ENCODE peak calls at places on chromosomes 5 and 9, in seven cellular contexts. W, Z, N, F, E, D and H are unnamed samples.

GRCh38 chr5:157222506-157223230 is 42.0 kb downstream of the ITK start:
- DNase-seq in W (no peak), Z (no peak), N (peak; percentile 76), F (no peak), E (no peak), D (no peak), H (no peak)

GRCh38 chr5:109705596-109705995 is 15.9 kb downstream of the MAN2A1 start:
- DNase-seq in W (no peak), Z (no peak), N (peak; percentile 78), F (no peak), E (no peak), D (no peak), H (no peak)

GRCh38 chr9:27154923-27155322 is 45.9 kb downstream of the TEK start:
- DNase-seq in W (peak; percentile 54), Z (no peak), N (peak; percentile 99), F (no peak), E (no peak), D (no peak), H (no peak)

GRCh38 chr5:132386644-132387286 is 17.3 kb downstream of the SLC22A5 start:
- DNase-seq in W (peak; percentile 79), Z (no peak), N (peak; percentile 40), F (no peak), E (peak; percentile 83), D (peak; percentile 79), H (peak; percentile 73)

GRCh38 chr5:136364307-136364706 is 1.0 kb downstream of the TRPC7 start:
- DNase-seq in W (no peak), Z (no peak), N (no peak), F (no peak), E (no peak), D (no peak), H (no peak)

GRCh38 chr5:26482817-26483375 is 555.5 kb downstream of the CDH9 start:
- DNase-seq in W (peak; percentile 37), Z (peak; percentile 46), N (no peak), F (no peak), E (no peak), D (no peak), H (no peak)

GRCh38 chr9:124045076-124045829 is 33.7 kb downstream of the LHX2 start:
- DNase-seq in W (no peak), Z (no peak), N (no peak), F (peak; percentile 19), E (peak; percentile 64), D (peak; percentile 67), H (no peak)

GRCh38 chr9:126838895-126839294 is 21.5 kb upstream of the ZBTB34 start:
- DNase-seq in W (no peak), Z (no peak), N (no peak), F (no peak), E (no peak), D (no peak), H (no peak)

GRCh38 chr5:112344540-112344939 is 74.5 kb downstream of the EPB41L4A start:
- DNase-seq in W (no peak), Z (no peak), N (no peak), F (no peak), E (no peak), D (no peak), H (no peak)

GRCh38 chr9:995776-996175 is 19.3 kb downstream of the DMRT3 start:
- DNase-seq in W (no peak), Z (no peak), N (peak; percentile 54), F (no peak), E (no peak), D (no peak), H (no peak)

GRCh38 chr5:127254729-127255284 is 35.8 kb upstream of the MEGF10 start:
- DNase-seq in W (no peak), Z (no peak), N (peak; percentile 69), F (no peak), E (no peak), D (no peak), H (peak; percentile 69)

GRCh38 chr9:131178382-131178781 is 53.0 kb downstream of the NUP214 start:
- DNase-seq in W (peak; percentile 58), Z (peak; percentile 43), N (peak; percentile 31), F (peak; percentile 15), E (peak; percentile 61), D (peak; percentile 82), H (no peak)

GRCh38 chr5:111223086-111223789 is 946 bp upstream of the CAMK4 start:
- DNase-seq in W (no peak), Z (no peak), N (no peak), F (no peak), E (no peak), D (no peak), H (no peak)

GRCh38 chr9:125902224-125902623 is 155.1 kb downstream of the PBX3 start:
- DNase-seq in W (no peak), Z (no peak), N (peak; percentile 53), F (no peak), E (no peak), D (no peak), H (no peak)

GRCh38 chr5:134571703-134572405 is 46.4 kb downstream of the JADE2 start:
- DNase-seq in W (no peak), Z (no peak), N (no peak), F (no peak), E (no peak), D (no peak), H (no peak)

GRCh38 chr5:134569758-134570364 is 44.4 kb downstream of the JADE2 start:
- DNase-seq in W (no peak), Z (no peak), N (no peak), F (no peak), E (no peak), D (no peak), H (no peak)

GRCh38 chr5:134568761-134569725 is 43.6 kb downstream of the JADE2 start:
- DNase-seq in W (peak; percentile 73), Z (no peak), N (no peak), F (peak; percentile 67), E (peak; percentile 85), D (peak; percentile 89), H (no peak)

GRCh38 chr5:134570365-134570758 is 44.9 kb downstream of the JADE2 start:
- DNase-seq in W (no peak), Z (no peak), N (no peak), F (no peak), E (no peak), D (no peak), H (no peak)

GRCh38 chr5:134570886-134571285 is 45.4 kb downstream of the JADE2 start:
- DNase-seq in W (no peak), Z (no peak), N (no peak), F (no peak), E (no peak), D (no peak), H (no peak)
- H3K4me3 ChIP-seq in W (no peak overlapping the region), Z (no peak overlapping the region), N (no peak overlapping the region), F (no peak overlapping the region), E (no peak overlapping the region), D (no peak overlapping the region), H (no peak overlapping the region)

GRCh38 chr9:84669008-84669292 is 579 bp upstream of the NTRK2 start:
- DNase-seq in W (no peak), Z (no peak), N (no peak), F (no peak), E (no peak), D (no peak), H (no peak)

GRCh38 chr9:84669293-84670105 is at the start of gene NTRK2:
- DNase-seq in W (no peak), Z (no peak), N (peak; percentile 37), F (peak; percentile 19), E (no peak), D (peak; percentile 56), H (no peak)

GRCh38 chr9:84671651-84672467 is 2.3 kb downstream of the NTRK2 start:
- DNase-seq in W (no peak), Z (no peak), N (no peak), F (no peak), E (no peak), D (no peak), H (no peak)

GRCh38 chr9:84670801-84671153 is 1.2 kb downstream of the NTRK2 start:
- DNase-seq in W (no peak), Z (no peak), N (no peak), F (no peak), E (no peak), D (no peak), H (no peak)

DNA sequence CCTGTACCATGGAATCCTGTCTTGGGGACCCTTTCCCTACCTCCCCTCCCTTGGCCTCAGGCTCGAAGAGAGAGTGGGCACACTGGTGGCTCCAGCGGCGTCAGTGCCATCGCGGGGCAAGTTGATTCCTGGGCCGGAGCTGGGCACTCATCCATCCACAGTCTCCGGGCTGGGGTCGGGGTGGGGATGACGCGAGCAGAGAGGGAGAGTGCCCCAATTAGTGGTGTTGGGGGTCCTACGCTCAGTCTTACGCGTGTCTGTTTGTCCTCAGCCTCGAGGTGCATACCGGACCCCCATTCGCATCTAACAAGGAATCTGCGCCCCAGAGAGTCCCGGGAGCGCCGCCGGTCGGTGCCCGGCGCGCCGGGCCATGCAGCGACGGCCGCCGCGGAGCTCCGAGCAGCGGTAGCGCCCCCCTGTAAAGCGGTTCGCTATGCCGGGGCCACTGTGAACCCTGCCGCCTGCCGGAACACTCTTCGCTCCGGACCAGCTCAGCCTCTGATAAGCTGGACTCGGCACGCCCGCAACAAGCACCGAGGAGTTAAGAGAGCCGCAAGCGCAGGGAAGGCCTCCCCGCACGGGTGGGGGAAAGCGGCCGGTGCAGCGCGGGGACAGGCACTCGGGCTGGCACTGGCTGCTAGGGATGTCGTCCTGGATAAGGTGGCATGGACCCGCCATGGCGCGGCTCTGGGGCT is 724 bp downstream of the NTRK2 start:
- DNase-seq in W (no peak), Z (no peak), N (peak; percentile 2), F (no peak), E (no peak), D (peak; percentile 51), H (no peak)
- TF ChIP-seq CTCF in W (no peak), Z (no peak), N (no peak), F (no peak), E (no peak), D (no peak), H (no peak)

DNA sequence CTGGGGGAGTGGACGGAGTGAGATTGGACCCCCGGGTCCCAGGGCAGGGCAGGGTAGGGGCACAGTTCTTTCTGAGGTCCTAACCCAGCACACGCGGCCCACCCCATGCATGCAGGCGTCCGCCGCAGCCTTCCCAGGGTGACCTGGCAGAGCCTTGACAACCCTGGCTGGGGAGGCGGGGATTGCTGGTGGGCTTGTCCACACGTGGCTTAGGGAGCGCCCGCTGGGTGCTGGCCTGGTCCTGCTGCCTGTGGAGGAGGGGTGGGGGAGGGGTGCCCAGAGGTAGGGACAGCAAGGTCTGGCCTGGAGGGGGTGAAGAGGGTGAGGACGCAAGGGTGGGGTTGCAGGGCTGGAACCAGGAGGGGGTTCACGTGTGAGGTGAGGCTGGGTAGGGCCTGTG is 6.0 kb downstream of the RXRA start:
- DNase-seq in W (no peak), Z (no peak), N (no peak), F (no peak), E (no peak), D (peak; percentile 59), H (no peak)
- H3K4me1 ChIP-seq in W (peaks cover 9% of the 10 kb centered on the region), Z (peaks cover 15% of the 10 kb centered on the region), N (peaks cover 22% of the 10 kb centered on the region), F (peaks cover 34% of the 10 kb centered on the region), E (peaks cover 97% of the 10 kb centered on the region), D (peaks cover 89% of the 10 kb centered on the region), H (peaks cover 32% of the 10 kb centered on the region)

DNA sequence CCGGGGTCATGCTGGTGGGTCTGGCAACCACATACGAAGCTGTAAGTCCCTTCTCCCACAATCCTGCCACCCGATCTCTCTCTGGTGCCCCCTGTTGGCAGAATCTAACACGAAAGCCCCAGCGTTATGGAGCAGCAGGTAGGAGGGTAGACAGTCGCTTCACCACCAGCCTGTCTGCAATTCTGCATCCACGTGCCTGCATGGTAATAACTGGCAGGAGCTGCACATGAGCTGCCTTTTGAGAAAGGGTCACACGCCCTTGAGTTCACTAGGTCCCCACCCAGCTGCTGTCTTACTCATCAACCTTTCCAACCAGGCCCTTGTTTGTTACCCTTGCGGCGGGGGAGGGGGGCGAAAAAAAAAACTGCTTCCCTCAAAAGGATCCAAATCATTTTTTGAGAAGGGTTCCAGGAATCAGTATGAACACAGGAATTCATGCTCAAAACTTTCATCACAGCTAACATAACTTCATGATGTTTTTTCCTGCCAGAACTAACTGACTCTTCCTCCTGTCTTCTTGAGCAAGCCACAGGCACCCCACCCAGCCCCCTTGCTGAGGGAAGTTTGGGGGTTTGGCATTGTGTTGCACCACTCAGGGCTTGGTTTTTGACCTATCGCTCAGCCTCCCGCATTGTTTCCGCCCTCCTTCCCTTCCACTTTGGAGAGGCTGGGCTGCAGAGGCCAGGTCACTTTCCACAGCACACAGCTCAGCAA is 19.6 kb upstream of the TMEM252 start:
- DNase-seq in W (peak; percentile 55), Z (no peak), N (no peak), F (peak; percentile 15), E (peak; percentile 71), D (peak; percentile 67), H (no peak)
- H3K4me3 ChIP-seq in W (no peak overlapping the region), Z (no peak overlapping the region), N (no peak overlapping the region), F (no peak overlapping the region), E (no peak overlapping the region), D (no peak overlapping the region), H (no peak overlapping the region)